ENCODE peak calls at places on chromosomes 3 and 15, in five cellular contexts. H is adrenal gland, O is EL, N is ovary, A is HuH-7. C is an unnamed sample.

GRCh38 chr3:179181993-179182551 is 33.9 kb downstream of the PIK3CA start:
- DNase-seq in H (no peak), O (peak; percentile 60), N (no peak), A (no peak), C (no peak)

GRCh38 chr3:196192036-196193001 is 18.9 kb downstream of the ZDHHC19 start:
- DNase-seq in H (no peak), O (no peak), N (no peak), A (no peak), C (peak; percentile 81)

GRCh38 chr15:101501703-101502373 is 12.3 kb upstream of the PCSK6 start:
- DNase-seq in H (peak; percentile 41), O (peak; percentile 27), N (no peak), A (peak; percentile 93), C (no peak)

GRCh38 chr15:99306694-99307338 is 55.5 kb downstream of the LRRC28 start:
- DNase-seq in H (peak; percentile 31), O (no peak), N (no peak), A (no peak), C (no peak)

GRCh38 chr3:55160241-55160877 is 232.5 kb upstream of the LRTM1 start:
- DNase-seq in H (no peak), O (peak; percentile 100), N (no peak), A (no peak), C (no peak)

GRCh38 chr15:61796056-61796455 is 264.2 kb downstream of the VPS13C start:
- DNase-seq in H (no peak), O (no peak), N (no peak), A (no peak), C (no peak)

GRCh38 chr3:46091971-46092703 is 64.9 kb upstream of the XCR1 start:
- DNase-seq in H (no peak), O (no peak), N (no peak), A (no peak), C (no peak)

GRCh38 chr3:57617739-57618138 is 20.6 kb upstream of the ARF4 start:
- DNase-seq in H (no peak), O (no peak), N (no peak), A (no peak), C (no peak)

GRCh38 chr3:33717616-33717865 is 513 bp downstream of the CLASP2 start:
- DNase-seq in H (peak; percentile 69), O (peak; percentile 70), N (peak; percentile 59), A (peak; percentile 75), C (peak; percentile 50)

GRCh38 chr15:96334705-96335428 is 4.4 kb downstream of the NR2F2 start:
- DNase-seq in H (peak; percentile 24), O (no peak), N (no peak), A (peak; percentile 16), C (no peak)

GRCh38 chr15:55846108-55846707 is 103.3 kb upstream of the PRTG start:
- DNase-seq in H (peak; percentile 63), O (peak; percentile 79), N (peak; percentile 12), A (peak; percentile 39), C (no peak)

GRCh38 chr15:60585743-60586708 is 107.1 kb upstream of the ICE2 start:
- DNase-seq in H (peak; percentile 71), O (peak; percentile 64), N (peak; percentile 38), A (peak; percentile 63), C (no peak)

GRCh38 chr15:83993591-83993990 is 242.0 kb upstream of the GOLGA6L4 start:
- DNase-seq in H (no peak), O (no peak), N (no peak), A (no peak), C (no peak)

GRCh38 chr3:129224984-129225393 is 24.4 kb upstream of the COPG1 start:
- DNase-seq in H (peak; percentile 84), O (peak; percentile 79), N (peak; percentile 55), A (peak; percentile 92), C (peak; percentile 88)

GRCh38 chr15:92098869-92099268 is 245.4 kb downstream of the SLCO3A1 start:
- DNase-seq in H (no peak), O (no peak), N (no peak), A (peak; percentile 18), C (no peak)

GRCh38 chr3:129558772-129559564 is 16.0 kb downstream of the H1-8 start:
- DNase-seq in H (peak; percentile 65), O (peak; percentile 94), N (no peak), A (no peak), C (no peak)

GRCh38 chr3:11185564-11186317 is 31.4 kb downstream of the HRH1 start:
- DNase-seq in H (no peak), O (peak; percentile 94), N (peak; percentile 80), A (no peak), C (no peak)

GRCh38 chr3:133330043-133330442 is 69.8 kb upstream of the BFSP2 start:
- DNase-seq in H (no peak), O (no peak), N (no peak), A (no peak), C (no peak)

GRCh38 chr3:71214797-71215196 is 368.7 kb downstream of the FOXP1 start:
- DNase-seq in H (no peak), O (no peak), N (no peak), A (no peak), C (no peak)

GRCh38 chr15:41443275-41443674 is 26.4 kb downstream of the RTF1 start:
- DNase-seq in H (no peak), O (no peak), N (no peak), A (no peak), C (no peak)

GRCh38 chr3:5220193-5220592 is 32.7 kb downstream of the EDEM1 start:
- DNase-seq in H (no peak), O (no peak), N (no peak), A (no peak), C (no peak)

GRCh38 chr3:123871946-123872345 is 12.2 kb downstream of the MYLK start:
- DNase-seq in H (no peak), O (no peak), N (no peak), A (no peak), C (no peak)

GRCh38 chr3:27677554-27677953 is 44.6 kb downstream of the EOMES start:
- DNase-seq in H (peak; percentile 73), O (peak; percentile 90), N (peak; percentile 66), A (no peak), C (no peak)

GRCh38 chr3:23882487-23882918 is 34.3 kb downstream of the NKIRAS1 start:
- DNase-seq in H (no peak), O (no peak), N (no peak), A (no peak), C (no peak)

GRCh38 chr3:130661116-130661515 is 85.5 kb downstream of the PIK3R4 start:
- DNase-seq in H (no peak), O (no peak), N (no peak), A (no peak), C (no peak)

GRCh38 chr3:186483611-186484340 is 60.4 kb downstream of the CRYGS start:
- DNase-seq in H (no peak), O (no peak), N (no peak), A (no peak), C (no peak)

GRCh38 chr3:174440350-174440716 is 418.8 kb upstream of the NAALADL2 start:
- DNase-seq in H (no peak), O (no peak), N (peak; percentile 45), A (no peak), C (no peak)

GRCh38 chr3:49722896-49723295 is 855 bp downstream of the GMPPB start:
- DNase-seq in H (peak; percentile 42), O (no peak), N (no peak), A (no peak), C (no peak)

GRCh38 chr3:136818191-136818850 is 605 bp upstream of the SLC35G2 start:
- DNase-seq in H (peak; percentile 72), O (peak; percentile 93), N (peak; percentile 12), A (peak; percentile 41), C (no peak)

GRCh38 chr15:64222573-64223361 is 59.9 kb upstream of the PPIB start:
- DNase-seq in H (no peak), O (no peak), N (no peak), A (no peak), C (no peak)

GRCh38 chr15:64586974-64587373 is 126.6 kb downstream of the ZNF609 start:
- DNase-seq in H (no peak), O (no peak), N (no peak), A (no peak), C (no peak)

GRCh38 chr15:29792426-29793159 is 29.7 kb downstream of the TJP1 start:
- DNase-seq in H (no peak), O (peak; percentile 65), N (no peak), A (no peak), C (no peak)

GRCh38 chr15:25693321-25694237 is 169.5 kb downstream of the ATP10A start:
- DNase-seq in H (no peak), O (peak; percentile 17), N (no peak), A (no peak), C (no peak)

GRCh38 chr3:24522155-24522579 is 27.5 kb upstream of the THRB start:
- DNase-seq in H (no peak), O (no peak), N (no peak), A (peak; percentile 86), C (no peak)

GRCh38 chr3:110016235-110016634 is 678.9 kb upstream of the DPPA4 start:
- DNase-seq in H (no peak), O (no peak), N (no peak), A (no peak), C (no peak)

GRCh38 chr15:92599394-92599970 is 56.1 kb downstream of the FAM174B start:
- DNase-seq in H (no peak), O (no peak), N (no peak), A (no peak), C (no peak)

GRCh38 chr15:92048739-92049138 is 195.2 kb downstream of the SLCO3A1 start:
- DNase-seq in H (no peak), O (no peak), N (no peak), A (no peak), C (no peak)

GRCh38 chr3:107426223-107426622 is 49.0 kb downstream of the CCDC54 start:
- DNase-seq in H (no peak), O (no peak), N (no peak), A (no peak), C (no peak)

C was measured in CD14-positive monocyte.